ENCODE peak calls at places on chromosomes 7 and 10, in four cellular contexts. R, K, F and M are unnamed samples.

GRCh38 chr7:52168085-52168484 is 851.5 kb upstream of the COBL start:
- DNase-seq in R (no peak), K (no peak), F (no peak), M (no peak)

GRCh38 chr10:101837753-101838152 is 5.8 kb downstream of the KCNIP2 start:
- DNase-seq in R (no peak), K (no peak), F (no peak), M (no peak)

GRCh38 chr10:1465421-1465902 is 271.9 kb downstream of the ADARB2 start:
- DNase-seq in R (no peak), K (no peak), F (no peak), M (no peak)

GRCh38 chr10:102647433-102648268 is 3.4 kb downstream of the TRIM8 start:
- DNase-seq in R (no peak), K (no peak), F (no peak), M (no peak)

GRCh38 chr7:98341106-98341505 is 59.6 kb downstream of the BRI3 start:
- DNase-seq in R (no peak), K (peak), F (no peak), M (no peak)

GRCh38 chr7:66583696-66584095 is 45.0 kb upstream of the KCTD7 start:
- DNase-seq in R (no peak), K (no peak), F (no peak), M (no peak)

GRCh38 chr10:100866575-100867098 is 46.1 kb upstream of the SLF2 start:
- DNase-seq in R (no peak), K (no peak), F (no peak), M (no peak)

GRCh38 chr10:58335306-58336005 is 650 bp downstream of the UBE2D1 start:
- DNase-seq in R (no peak), K (peak), F (peak), M (peak)

GRCh38 chr7:100513212-100513611 is 25.8 kb upstream of the AGFG2 start:
- DNase-seq in R (no peak), K (no peak), F (no peak), M (no peak)

GRCh38 chr7:19405546-19405945 is 260.3 kb upstream of the FERD3L start:
- DNase-seq in R (no peak), K (peak), F (no peak), M (no peak)

GRCh38 chr7:17392846-17393245 is 94.4 kb downstream of the AHR start:
- DNase-seq in R (peak), K (no peak), F (no peak), M (no peak)

GRCh38 chr7:75056476-75056875 is 17.1 kb downstream of the RCC1L start:
- DNase-seq in R (peak), K (peak), F (no peak), M (no peak)

GRCh38 chr7:47039899-47040298 is 542.0 kb downstream of the TNS3 start:
- DNase-seq in R (peak), K (peak), F (no peak), M (no peak)

GRCh38 chr7:134548877-134549276 is at the start of gene AKR1B15:
- DNase-seq in R (no peak), K (peak), F (peak), M (no peak)

GRCh38 chr7:142811154-142811737 is 40.5 kb downstream of the PRSS2 start:
- DNase-seq in R (peak), K (peak), F (peak), M (no peak)

GRCh38 chr10:42630537-42631134 is 7.7 kb downstream of the ZNF33B start:
- DNase-seq in R (no peak), K (no peak), F (no peak), M (no peak)

GRCh38 chr10:101140950-101141621 is 10.0 kb downstream of the TLX1 start:
- DNase-seq in R (no peak), K (no peak), F (no peak), M (no peak)

GRCh38 chr7:6148724-6149360 is 117.7 kb downstream of the ANKRD61 start:
- DNase-seq in R (no peak), K (no peak), F (no peak), M (no peak)

GRCh38 chr10:7385114-7385513 is 25.7 kb downstream of the SFMBT2 start:
- DNase-seq in R (no peak), K (no peak), F (no peak), M (no peak)

GRCh38 chr10:97234403-97234802 is 48.6 kb upstream of the SLIT1 start:
- DNase-seq in R (peak), K (peak), F (no peak), M (no peak)

GRCh38 chr7:37923996-37924395 is 3.6 kb downstream of the EPDR1 start:
- DNase-seq in R (peak), K (no peak), F (no peak), M (no peak)

GRCh38 chr10:46526682-46527038 is 29.8 kb downstream of the GPRIN2 start:
- DNase-seq in R (no peak), K (peak), F (peak), M (no peak)

GRCh38 chr7:157699357-157700013 is 362.7 kb downstream of the DNAJB6 start:
- DNase-seq in R (no peak), K (no peak), F (no peak), M (no peak)

GRCh38 chr10:103458720-103459119 is at the start of gene CALHM1:
- DNase-seq in R (no peak), K (no peak), F (no peak), M (no peak)

GRCh38 chr7:2425749-2426148 is 22.3 kb downstream of the CHST12 start:
- DNase-seq in R (no peak), K (no peak), F (no peak), M (no peak)

GRCh38 chr10:1184541-1185415 is 128.6 kb downstream of the WDR37 start:
- DNase-seq in R (no peak), K (no peak), F (no peak), M (no peak)

GRCh38 chr7:111741811-111742240 is 179.5 kb upstream of the IMMP2L start:
- DNase-seq in R (peak), K (peak), F (peak), M (no peak)